ENCODE peak calls at places on chromosomes 13 and 19, in four cellular contexts. N is GM12878, D is HepG2, U is K562. C is an unnamed sample.

GRCh38 chr13:102556806-102557205 is 40.0 kb upstream of the TPP2 start:
- DNase-seq in U (no peak), N (no peak), D (no peak), C (no peak)

GRCh38 chr13:112728375-112729126 is 38.7 kb downstream of the ATP11A start:
- DNase-seq in U (no peak), N (no peak), D (no peak), C (no peak)

GRCh38 chr19:4781851-4782250 is 9.7 kb upstream of the FEM1A start:
- DNase-seq in D (no peak), N (no peak), U (no peak), C (no peak)

GRCh38 chr13:53445682-53446081 is 417.1 kb downstream of the OLFM4 start:
- DNase-seq in N (no peak), D (no peak), U (no peak), C (no peak)

GRCh38 chr19:55700813-55701212 is 25.8 kb downstream of the EPN1 start:
- DNase-seq in D (no peak), U (no peak), N (no peak), C (no peak)

GRCh38 chr19:39327990-39328705 is 7.5 kb upstream of the LRFN1 start:
- DNase-seq in D (peak; percentile 22), N (no peak), U (peak; percentile 80), C (peak; percentile 95)

GRCh38 chr19:13172335-13173128 is 22.3 kb downstream of the IER2 start:
- DNase-seq in N (no peak), D (no peak), U (peak; percentile 67), C (no peak)

GRCh38 chr19:50003810-50004419 is 21.3 kb downstream of the VRK3 start:
- DNase-seq in U (peak; percentile 80), N (peak; percentile 44), D (no peak), C (no peak)

GRCh38 chr19:28710278-28710677 is 502.7 kb downstream of the UQCRFS1 start:
- DNase-seq in U (peak; percentile 42), N (peak; percentile 3), D (peak; percentile 43), C (no peak)

GRCh38 chr13:41557719-41558118 is 100.4 kb downstream of the RGCC start:
- DNase-seq in N (no peak), D (no peak), U (no peak), C (no peak)

GRCh38 chr19:35247526-35248309 is 1.1 kb upstream of the LSR start:
- DNase-seq in U (peak; percentile 85), D (peak; percentile 87), N (peak; percentile 46), C (peak; percentile 96)

GRCh38 chr19:36046443-36047050 is 7.5 kb downstream of the THAP8 start:
- DNase-seq in D (no peak), U (no peak), N (no peak), C (no peak)

GRCh38 chr19:13505761-13506549 is at the start of gene CACNA1A:
- DNase-seq in U (no peak), D (no peak), N (no peak), C (peak; percentile 53)

GRCh38 chr13:112132619-112133018 is 65.7 kb downstream of the SOX1 start:
- DNase-seq in D (no peak), U (no peak), N (no peak), C (no peak)

GRCh38 chr19:16608290-16608704 is 19.7 kb downstream of the MED26 start:
- DNase-seq in D (no peak), N (no peak), U (no peak), C (no peak)

GRCh38 chr13:93355094-93355493 is 128.5 kb downstream of the GPC6 start:
- DNase-seq in N (no peak), U (peak; percentile 22), D (no peak), C (no peak)

GRCh38 chr13:39682788-39683187 is 27.3 kb downstream of the COG6 start:
- DNase-seq in N (peak; percentile 11), D (no peak), U (no peak), C (no peak)

GRCh38 chr19:12665281-12665573 is 1.3 kb downstream of the MAN2B1 start:
- DNase-seq in D (no peak), N (peak; percentile 61), U (no peak), C (no peak)

GRCh38 chr19:16210168-16210567 is 12.5 kb downstream of the AP1M1 start:
- DNase-seq in N (no peak), D (no peak), U (no peak), C (no peak)

GRCh38 chr13:53783466-53783865 is 754.9 kb downstream of the OLFM4 start:
- DNase-seq in D (no peak), U (no peak), N (no peak), C (no peak)

GRCh38 chr13:36454121-36454520 is 21.8 kb downstream of the CCNA1 start:
- DNase-seq in N (no peak), D (no peak), U (no peak), C (no peak)

GRCh38 chr19:55305491-55305890 is 19.6 kb downstream of the TMEM150B start:
- DNase-seq in U (peak; percentile 85), N (no peak), D (no peak), C (peak; percentile 75)

GRCh38 chr13:105814219-105814901 is 721.1 kb downstream of the EFNB2 start:
- DNase-seq in U (no peak), N (no peak), D (no peak), C (no peak)

GRCh38 chr13:22428188-22428828 is 752.5 kb upstream of the SGCG start:
- DNase-seq in N (no peak), U (peak; percentile 4), D (no peak), C (no peak)

GRCh38 chr13:77981191-77981925 is 62.7 kb upstream of the EDNRB start:
- DNase-seq in U (no peak), N (no peak), D (no peak), C (no peak)

GRCh38 chr13:79966502-79966901 is 374.4 kb downstream of the SPRY2 start:
- DNase-seq in D (no peak), N (no peak), U (no peak), C (peak; percentile 32)

GRCh38 chr19:38711726-38712153 is 32.5 kb downstream of the CAPN12 start:
- DNase-seq in N (no peak), U (no peak), D (no peak), C (no peak)

GRCh38 chr13:110575322-110576069 is 14.0 kb upstream of the RAB20 start:
- DNase-seq in N (peak; percentile 43), U (peak; percentile 42), D (peak; percentile 20), C (no peak)

GRCh38 chr13:36089130-36089529 is 42.1 kb downstream of the DCLK1 start:
- DNase-seq in D (no peak), N (no peak), U (no peak), C (no peak)

GRCh38 chr13:64087624-64088023 is 2672.0 kb upstream of the PCDH20 start:
- DNase-seq in D (no peak), N (no peak), U (no peak), C (no peak)

GRCh38 chr13:30362869-30363268 is 55.5 kb upstream of the KATNAL1 start:
- DNase-seq in U (peak; percentile 43), N (no peak), D (no peak), C (no peak)

GRCh38 chr13:41402695-41403511 is 54.4 kb upstream of the RGCC start:
- DNase-seq in U (peak; percentile 15), D (peak; percentile 29), N (no peak), C (peak; percentile 28)

GRCh38 chr13:25732146-25732865 is 319.5 kb downstream of the SHISA2 start:
- DNase-seq in U (no peak), D (no peak), N (no peak), C (no peak)

GRCh38 chr19:17988161-17988560 is 19.8 kb upstream of the ARRDC2 start:
- DNase-seq in D (no peak), U (no peak), N (no peak), C (no peak)

GRCh38 chr13:32902898-32903297 is 113.3 kb upstream of the KL start:
- DNase-seq in D (no peak), U (no peak), N (no peak), C (peak; percentile 38)

GRCh38 chr19:45087531-45087930 is 5.4 kb upstream of the PPP1R37 start:
- DNase-seq in U (no peak), D (no peak), N (no peak), C (no peak)

GRCh38 chr13:43307921-43308433 is 284.6 kb downstream of the DNAJC15 start:
- DNase-seq in N (peak; percentile 68), U (no peak), D (peak; percentile 86), C (no peak)

GRCh38 chr19:48987323-48987722 is 5.8 kb downstream of the GYS1 start:
- DNase-seq in N (no peak), U (no peak), D (no peak), C (no peak)

GRCh38 chr13:70415141-70415540 is 306.9 kb upstream of the KLHL1 start:
- DNase-seq in N (no peak), D (no peak), U (no peak), C (no peak)

GRCh38 chr19:30567535-30568232 is 195.5 kb downstream of the ZNF536 start:
- DNase-seq in D (no peak), N (no peak), U (no peak), C (no peak)

GRCh38 chr19:30563691-30564090 is 191.5 kb downstream of the ZNF536 start:
- DNase-seq in N (no peak), D (no peak), U (no peak), C (no peak)

GRCh38 chr19:30564551-30565011 is 192.4 kb downstream of the ZNF536 start:
- DNase-seq in D (no peak), N (no peak), U (no peak), C (no peak)

GRCh38 chr19:30565680-30566079 is 193.5 kb downstream of the ZNF536 start:
- DNase-seq in N (no peak), U (no peak), D (no peak), C (no peak)

GRCh38 chr19:30566681-30567420 is 194.7 kb downstream of the ZNF536 start:
- DNase-seq in U (no peak), N (no peak), D (no peak), C (no peak)
- TF ChIP-seq CREM in U (no peak), N (no peak), D (no peak), C (no peak)

GRCh38 chr19:2333027-2333806 is 4.7 kb downstream of the SPPL2B start:
- DNase-seq in D (no peak), N (no peak), U (no peak), C (no peak)
- TF ChIP-seq CREM in D (no peak), N (no peak), U (no peak), C (no peak)

DNA sequence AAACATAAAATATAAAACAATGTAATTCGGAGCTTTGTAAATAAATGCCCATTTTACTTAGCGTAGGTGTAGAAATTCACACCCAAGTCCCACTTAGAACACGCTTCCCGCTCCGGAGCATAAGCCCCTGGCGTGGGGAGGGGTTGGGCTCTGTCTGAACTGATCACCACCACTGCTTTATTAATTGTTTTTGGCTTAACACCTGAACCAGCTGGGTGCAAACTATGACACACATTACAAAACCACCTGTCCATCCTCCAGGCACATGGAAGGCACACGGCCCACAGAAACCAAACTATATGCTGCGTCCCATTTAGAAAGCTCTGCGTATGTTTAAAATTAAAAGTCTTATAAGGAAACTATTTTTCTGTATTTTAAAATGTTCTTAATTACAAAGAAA is 25.9 kb downstream of the RASA3 start:
- DNase-seq in D (no peak), U (no peak), N (no peak), C (no peak)
- TF ChIP-seq CREM in D (no peak), U (no peak), N (no peak), C (no peak)

GRCh38 chr19:6267552-6268381 is 12.0 kb downstream of the MLLT1 start:
- DNase-seq in D (no peak), N (no peak), U (no peak), C (no peak)
- TF ChIP-seq CREM in D (no peak), N (no peak), U (no peak), C (no peak)